ENCODE peak calls at places on chromosomes 2 and 18, in seven cellular contexts. P, Z, J, O, W, I and X are unnamed samples.

GRCh38 chr18:48990497-48991298 is 39.9 kb upstream of the SMAD7 start:
- DNase-seq in I (no peak), W (no peak), J (no peak), P (no peak), Z (no peak), O (peak), X (no peak)

GRCh38 chr18:13629841-13630747 is 96.3 kb downstream of the FAM210A start:
- DNase-seq in J (peak), W (no peak), Z (peak), O (peak), P (no peak), I (no peak), X (peak)

GRCh38 chr2:215601990-215602721 is 166.3 kb upstream of the FN1 start:
- DNase-seq in W (no peak), I (no peak), O (no peak), Z (no peak), J (peak), P (no peak), X (no peak)

GRCh38 chr2:1590611-1591460 is 153.5 kb downstream of the PXDN start:
- DNase-seq in Z (no peak), J (peak), P (no peak), W (no peak), I (peak), O (no peak), X (no peak)

GRCh38 chr2:38443021-38443541 is 66.0 kb upstream of the ATL2 start:
- DNase-seq in O (no peak), P (peak), W (no peak), Z (peak), I (no peak), J (no peak), X (no peak)

GRCh38 chr18:63236417-63236816 is 83.2 kb downstream of the BCL2 start:
- DNase-seq in J (no peak), I (no peak), P (no peak), Z (no peak), O (no peak), W (peak), X (no peak)

GRCh38 chr2:150276737-150277136 is 210.7 kb downstream of the RND3 start:
- DNase-seq in Z (no peak), P (no peak), W (no peak), J (no peak), O (no peak), I (no peak), X (no peak)

GRCh38 chr2:102717308-102718018 is 44.4 kb upstream of the TMEM182 start:
- DNase-seq in O (no peak), J (no peak), I (no peak), W (no peak), Z (no peak), P (no peak), X (no peak)

GRCh38 chr18:36504928-36505327 is 207.4 kb downstream of the FHOD3 start:
- DNase-seq in I (no peak), P (no peak), Z (no peak), W (no peak), J (no peak), O (no peak), X (no peak)

GRCh38 chr2:72415256-72415655 is 267.6 kb upstream of the CYP26B1 start:
- DNase-seq in W (no peak), I (no peak), O (no peak), J (no peak), Z (no peak), P (no peak), X (no peak)

GRCh38 chr2:217160978-217161973 is 301.4 kb upstream of the TNP1 start:
- DNase-seq in W (no peak), J (peak), Z (no peak), P (no peak), O (no peak), I (no peak), X (no peak)

GRCh38 chr2:28451793-28452533 is 43.9 kb upstream of the PLB1 start:
- DNase-seq in O (no peak), W (no peak), J (no peak), I (no peak), Z (peak), P (no peak), X (no peak)

GRCh38 chr2:68936462-68936861 is 16.2 kb downstream of the GKN2 start:
- DNase-seq in P (no peak), O (no peak), Z (no peak), W (no peak), I (no peak), J (peak), X (no peak)

GRCh38 chr2:8957593-8957992 is 45.9 kb downstream of the MBOAT2 start:
- DNase-seq in J (no peak), Z (no peak), W (no peak), I (no peak), P (no peak), O (no peak), X (no peak)

GRCh38 chr2:207791579-207792243 is 22.0 kb upstream of the FZD5 start:
- DNase-seq in Z (no peak), W (no peak), O (no peak), J (no peak), P (no peak), I (no peak), X (no peak)

GRCh38 chr2:206728277-206729199 is 10.3 kb upstream of the DYTN start:
- DNase-seq in J (no peak), O (no peak), P (no peak), I (no peak), W (no peak), Z (no peak), X (no peak)

GRCh38 chr2:57698935-57699449 is 347.6 kb upstream of the VRK2 start:
- DNase-seq in Z (no peak), O (no peak), W (no peak), P (no peak), J (no peak), I (no peak), X (no peak)

GRCh38 chr2:168255103-168255502 is 7.7 kb upstream of the STK39 start:
- DNase-seq in J (no peak), Z (no peak), W (no peak), P (no peak), O (no peak), I (no peak), X (no peak)

DNA sequence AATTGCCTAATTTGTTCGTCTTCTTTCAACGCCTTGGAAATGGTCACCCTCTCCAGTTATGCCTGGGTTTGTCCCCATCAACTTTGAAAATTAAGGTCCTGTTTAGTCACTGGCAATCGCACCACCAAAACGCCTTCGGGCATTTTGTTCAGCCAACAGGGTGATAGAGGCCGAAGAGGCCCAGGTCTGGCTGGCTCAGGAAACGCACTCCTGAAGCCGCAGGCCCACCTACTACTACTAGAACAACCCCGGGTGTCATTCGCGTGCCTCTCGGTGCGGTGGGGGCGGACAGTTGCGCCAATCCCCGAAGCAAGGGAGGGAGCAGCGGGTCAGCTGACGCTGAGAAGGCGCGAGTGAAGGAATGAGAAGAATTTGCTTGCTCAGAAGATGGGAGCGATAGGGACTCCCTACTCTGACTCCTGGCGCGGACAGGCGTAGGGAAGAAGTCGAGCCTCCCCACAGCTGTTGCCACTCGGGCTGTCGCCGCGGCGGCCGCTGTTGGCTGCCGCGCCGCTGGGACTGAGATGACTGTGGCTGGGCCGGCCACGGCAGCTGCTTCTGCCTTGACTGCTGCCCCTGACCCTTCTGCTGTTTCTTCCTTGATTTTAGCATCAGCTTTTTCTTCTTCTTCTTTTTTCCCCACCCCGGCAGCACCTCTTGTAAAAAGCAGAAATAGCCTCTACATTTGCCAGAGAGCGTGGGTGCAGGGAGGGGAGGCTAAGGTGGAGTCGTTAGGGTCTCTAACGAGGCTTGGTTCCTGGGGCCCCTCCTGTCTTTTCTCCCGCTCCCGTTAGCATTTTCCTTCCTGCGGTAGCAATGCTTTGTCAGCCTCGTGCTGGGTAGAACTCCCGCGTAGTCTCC is 387.6 kb downstream of the FIGN start:
- DNase-seq in Z (peak), O (no peak), J (peak), I (peak), P (peak), W (peak), X (no peak)
- TF ChIP-seq POLR2A in Z (no peak), O (no peak), J (no peak), I (peak), P (no peak), W (no peak), X (no peak)

GRCh38 chr2:15195723-15196270 is 365.3 kb downstream of the NBAS start:
- DNase-seq in I (no peak), Z (no peak), W (no peak), J (no peak), P (no peak), O (no peak), X (no peak)

GRCh38 chr2:15189236-15189635 is 371.9 kb downstream of the NBAS start:
- DNase-seq in W (no peak), O (no peak), I (no peak), Z (no peak), P (no peak), J (no peak), X (no peak)

GRCh38 chr2:15186118-15186517 is 375.0 kb downstream of the NBAS start:
- DNase-seq in I (no peak), O (no peak), W (no peak), J (no peak), Z (no peak), P (no peak), X (no peak)

DNA sequence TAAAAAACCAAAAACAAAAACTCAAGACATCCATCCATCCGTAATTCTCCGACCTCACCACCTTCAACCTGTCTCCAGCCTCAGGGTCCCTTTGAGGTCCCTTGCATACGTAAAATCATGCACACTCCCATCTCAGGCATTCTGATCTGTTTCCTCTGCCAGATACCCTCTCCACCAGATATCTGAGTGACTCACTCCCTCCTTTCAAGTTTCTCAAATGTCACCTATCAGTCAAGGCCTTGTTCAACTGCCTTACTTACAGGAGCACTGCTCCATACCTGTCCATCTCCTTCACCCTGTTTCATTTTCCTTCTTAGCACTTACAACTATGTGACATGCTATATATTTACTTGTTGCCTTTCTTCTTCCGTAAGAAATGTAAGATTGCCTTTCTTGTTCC is 369.3 kb downstream of the NBAS start:
- DNase-seq in J (no peak), I (no peak), Z (no peak), W (no peak), O (no peak), P (no peak), X (no peak)
- TF ChIP-seq POLR2AphosphoS5 in J (no peak), I (no peak), Z (no peak), W (no peak), O (no peak), P (no peak), X (no peak)

GRCh38 chr2:178479275-178479616 is 846 bp upstream of the FKBP7 start:
- DNase-seq in J (no peak), I (no peak), P (no peak), W (no peak), Z (no peak), O (no peak), X (no peak)

GRCh38 chr2:178479758-178480226 is 465 bp upstream of the PLEKHA3 start:
- DNase-seq in O (no peak), J (no peak), Z (peak), P (no peak), W (no peak), I (no peak), X (no peak)

GRCh38 chr2:178478442-178479274 is at the start of gene FKBP7:
- DNase-seq in W (peak), J (peak), P (peak), I (peak), O (peak), Z (peak), X (peak)

GRCh38 chr2:178482437-178482836 is 2.2 kb downstream of the PLEKHA3 start:
- DNase-seq in Z (no peak), I (no peak), O (no peak), P (no peak), W (no peak), J (no peak), X (peak)

GRCh38 chr2:178480227-178481181 is at the start of gene PLEKHA3:
- DNase-seq in P (peak), W (peak), Z (peak), O (peak), J (peak), I (peak), X (peak)
- TF ChIP-seq POLR2A in P (peak), W (peak), Z (peak), O (peak), J (peak), I (no peak), X (peak)

GRCh38 chr2:200448460-200448859 is 61.4 kb downstream of the KCTD18 start:
- DNase-seq in P (no peak), W (no peak), J (no peak), O (no peak), I (no peak), Z (no peak), X (no peak)
- TF ChIP-seq POLR2AphosphoS5 in P (no peak), W (no peak), J (no peak), O (no peak), I (no peak), Z (no peak), X (no peak)

GRCh38 chr2:20525041-20526035 is 78.5 kb downstream of the RHOB start:
- DNase-seq in O (no peak), I (peak), Z (peak), J (no peak), P (peak), W (peak), X (peak)
- TF ChIP-seq POLR2A in O (no peak), I (no peak), Z (no peak), J (no peak), P (no peak), W (no peak), X (peak)

GRCh38 chr18:30746224-30746623 is 296.3 kb downstream of the DSC3 start:
- DNase-seq in I (no peak), W (no peak), O (no peak), J (no peak), P (no peak), Z (no peak), X (no peak)
- TF ChIP-seq POLR2AphosphoS5 in I (no peak), W (no peak), O (no peak), J (no peak), P (no peak), Z (no peak), X (no peak)

GRCh38 chr2:120480903-120481445 is 135.0 kb downstream of the INHBB start:
- DNase-seq in P (no peak), W (no peak), Z (peak), I (no peak), J (no peak), O (no peak), X (no peak)
- TF ChIP-seq POLR2A in P (no peak), W (no peak), Z (no peak), I (no peak), J (no peak), O (no peak), X (no peak)

DNA sequence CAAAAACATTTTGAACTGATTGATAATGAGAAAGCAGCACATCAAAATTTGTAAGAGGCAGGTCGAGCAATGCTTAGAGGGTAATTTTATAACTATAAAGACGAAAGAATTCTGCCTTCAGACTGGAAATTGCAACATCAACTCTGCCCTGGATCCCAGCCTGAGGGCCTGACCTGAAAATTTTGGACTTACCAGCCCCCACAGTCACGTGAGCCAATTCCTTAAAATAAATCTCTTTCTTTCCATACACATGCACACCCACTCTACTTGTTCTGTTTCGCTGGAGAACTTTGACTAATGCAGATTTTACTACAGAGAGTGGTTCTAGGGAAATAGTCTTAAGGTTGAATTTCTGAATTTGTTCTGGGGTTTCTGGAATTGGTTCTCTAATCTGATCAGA is 14.6 kb upstream of the ACOXL start:
- DNase-seq in Z (no peak), I (no peak), P (no peak), O (no peak), W (no peak), J (no peak), X (no peak)
- TF ChIP-seq POLR2AphosphoS5 in Z (no peak), I (no peak), P (no peak), O (no peak), W (no peak), J (no peak), X (no peak)

DNA sequence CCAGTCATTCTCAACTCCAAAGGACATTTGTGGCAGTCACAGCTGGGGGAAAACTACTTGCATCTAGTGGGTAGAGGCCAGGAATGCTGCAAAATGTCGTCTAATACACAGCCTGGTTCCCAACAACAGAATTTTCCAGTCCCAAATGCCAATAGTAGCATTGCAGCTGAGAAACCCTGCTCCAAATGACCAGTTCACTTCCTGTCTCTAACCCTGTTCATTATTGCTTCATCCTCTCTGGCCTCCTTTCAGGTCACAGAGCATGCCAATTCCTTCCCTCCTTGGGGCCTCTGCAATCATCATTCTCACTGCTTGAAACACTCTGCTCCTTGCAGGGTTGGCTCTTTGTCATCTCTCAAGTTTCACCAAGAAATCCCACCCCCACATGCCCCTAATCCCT is 139.1 kb downstream of the IRS1 start:
- DNase-seq in W (peak), J (no peak), I (no peak), O (no peak), P (peak), Z (peak), X (no peak)
- TF ChIP-seq POLR2A in W (no peak), J (no peak), I (no peak), O (no peak), P (no peak), Z (no peak), X (no peak)

GRCh38 chr2:234145511-234145910 is 95.0 kb downstream of the SPP2 start:
- DNase-seq in J (no peak), I (no peak), O (no peak), P (no peak), Z (no peak), W (no peak), X (no peak)

GRCh38 chr2:234147335-234147861 is 96.9 kb downstream of the SPP2 start:
- DNase-seq in O (no peak), J (no peak), W (no peak), P (no peak), Z (no peak), I (no peak), X (no peak)

GRCh38 chr2:234145057-234145456 is 94.6 kb downstream of the SPP2 start:
- DNase-seq in O (no peak), J (no peak), P (no peak), I (no peak), W (no peak), Z (no peak), X (no peak)

GRCh38 chr2:234142530-234142929 is 92.0 kb downstream of the SPP2 start:
- DNase-seq in O (no peak), I (no peak), Z (no peak), J (no peak), W (no peak), P (no peak), X (no peak)

GRCh38 chr2:234146087-234146826 is 95.8 kb downstream of the SPP2 start:
- DNase-seq in J (peak), W (no peak), P (no peak), Z (no peak), O (no peak), I (no peak), X (no peak)
- TF ChIP-seq POLR2AphosphoS5 in J (peak), W (no peak), P (no peak), Z (no peak), O (no peak), I (no peak), X (no peak)